ENCODE peak calls at places on chromosomes 13 and 19, in eight cellular contexts. K is CD8-positive, alpha-beta memory T cell; Y is lower lobe of right lung; P is KG1; O is HTR-8/SVneo; H is fibroblast of pulmonary artery; Z is NCI-H1417 treated with DMSO at 0.1 percent for 48 hours; E is HT1080. D is an unnamed sample.
A peak's percentile ranks its signal among the peaks of the same experiment; 100 is the strongest.

GRCh38 chr13:47146991-47147783 is 250.3 kb upstream of the HTR2A start:
- DNase-seq in K (no peak), Y (no peak), P (no peak), O (no peak), H (no peak), Z (no peak), E (no peak), D (no peak)

GRCh38 chr19:3852614-3853254 is 16.1 kb downstream of the ZFR2 start:
- DNase-seq in K (peak; percentile 33), Y (no peak), P (peak; percentile 2), O (peak; percentile 87), H (peak; percentile 82), Z (no peak), E (peak; percentile 89), D (peak; percentile 54)

GRCh38 chr13:38418286-38418685 is 68.6 kb downstream of the UFM1 start:
- DNase-seq in K (no peak), Y (no peak), P (no peak), O (no peak), H (peak; percentile 30), Z (no peak), E (no peak), D (no peak)

GRCh38 chr13:20525144-20525600 is 485 bp downstream of the CRYL1 start:
- DNase-seq in K (no peak), Y (peak; percentile 65), P (peak; percentile 22), O (no peak), H (peak; percentile 3), Z (no peak), E (peak; percentile 23), D (peak; percentile 62)

GRCh38 chr13:109704771-109705628 is 81.4 kb downstream of the IRS2 start:
- DNase-seq in K (no peak), Y (peak; percentile 85), P (peak; percentile 40), O (no peak), H (peak; percentile 33), Z (peak; percentile 21), E (no peak), D (no peak)

GRCh38 chr19:38266070-38266469 is 1.7 kb downstream of the SPINT2 start:
- DNase-seq in K (no peak), Y (no peak), P (no peak), O (no peak), H (no peak), Z (no peak), E (no peak), D (no peak)

GRCh38 chr19:42332059-42332458 is 6.6 kb downstream of the MEGF8 start:
- DNase-seq in K (no peak), Y (no peak), P (no peak), O (no peak), H (no peak), Z (no peak), E (no peak), D (no peak)

GRCh38 chr19:43765109-43765876 is 10.5 kb upstream of the SMG9 start:
- DNase-seq in K (peak; percentile 31), Y (no peak), P (no peak), O (peak; percentile 89), H (peak; percentile 89), Z (no peak), E (peak; percentile 99), D (peak; percentile 99)

GRCh38 chr19:17457621-17458020 is 3.1 kb downstream of the NXNL1 start:
- DNase-seq in K (no peak), Y (no peak), P (no peak), O (no peak), H (peak; percentile 20), Z (no peak), E (no peak), D (no peak)

GRCh38 chr19:42323852-42324654 is 1.4 kb upstream of the MEGF8 start:
- DNase-seq in K (no peak), Y (no peak), P (no peak), O (no peak), H (no peak), Z (no peak), E (no peak), D (no peak)

GRCh38 chr13:109131698-109132257 is 502.4 kb downstream of the MYO16 start:
- DNase-seq in K (no peak), Y (no peak), P (no peak), O (no peak), H (peak; percentile 24), Z (no peak), E (no peak), D (no peak)

GRCh38 chr13:113557013-113557412 is 27.5 kb upstream of the TFDP1 start:
- DNase-seq in K (no peak), Y (peak; percentile 20), P (no peak), O (no peak), H (no peak), Z (no peak), E (no peak), D (no peak)

GRCh38 chr19:20423381-20424207 is 142.0 kb downstream of the ZNF737 start:
- DNase-seq in K (peak; percentile 18), Y (peak; percentile 81), P (peak; percentile 37), O (no peak), H (peak; percentile 69), Z (no peak), E (no peak), D (no peak)

GRCh38 chr13:51066091-51066831 is 44.8 kb downstream of the C13orf42 start:
- DNase-seq in K (no peak), Y (no peak), P (peak; percentile 66), O (peak; percentile 2), H (no peak), Z (no peak), E (peak; percentile 82), D (no peak)

GRCh38 chr13:112959701-112960542 is 9.1 kb upstream of the MCF2L start:
- DNase-seq in K (no peak), Y (no peak), P (no peak), O (no peak), H (no peak), Z (no peak), E (no peak), D (no peak)

D was measured in RKO.